ENCODE peak calls at places on chromosome 17, in nine cellular contexts. One of them, this sample, is unnamed.

GRCh38 chr17:77304746-77305473 is 164.1 kb downstream of the SEC14L1 start:
- DNase-seq in SK-N-SH: no peak
- DNase-seq in upper lobe of right lung: no peak
- DNase-seq in kidney: peak; percentile 83
- DNase-seq in AG04450: no peak
- DNase-seq in neural crest cell: no peak
- DNase-seq in cardiac fibroblast: no peak
- DNase-seq in gastrocnemius medialis: no peak
- DNase-seq in GM12864: no peak
- DNase-seq in this sample: no peak

GRCh38 chr17:50170662-50171370 is 5.0 kb downstream of the SGCA start:
- DNase-seq in SK-N-SH: no peak
- DNase-seq in upper lobe of right lung: no peak
- DNase-seq in kidney: peak; percentile 48
- DNase-seq in AG04450: no peak
- DNase-seq in neural crest cell: no peak
- DNase-seq in cardiac fibroblast: no peak
- DNase-seq in gastrocnemius medialis: peak; percentile 84
- DNase-seq in GM12864: no peak
- DNase-seq in this sample: peak; percentile 73

GRCh38 chr17:54933921-54934320 is 33.3 kb downstream of the TOM1L1 start:
- DNase-seq in SK-N-SH: no peak
- DNase-seq in upper lobe of right lung: no peak
- DNase-seq in kidney: no peak
- DNase-seq in AG04450: no peak
- DNase-seq in neural crest cell: no peak
- DNase-seq in cardiac fibroblast: no peak
- DNase-seq in gastrocnemius medialis: no peak
- DNase-seq in GM12864: no peak
- DNase-seq in this sample: no peak

GRCh38 chr17:64020068-64020766 is at the start of gene ICAM2:
- DNase-seq in SK-N-SH: no peak
- DNase-seq in upper lobe of right lung: no peak
- DNase-seq in kidney: peak; percentile 89
- DNase-seq in AG04450: no peak
- DNase-seq in neural crest cell: no peak
- DNase-seq in cardiac fibroblast: no peak
- DNase-seq in gastrocnemius medialis: peak; percentile 37
- DNase-seq in GM12864: peak; percentile 88
- DNase-seq in this sample: peak; percentile 70

GRCh38 chr17:27982688-27983087 is 59.8 kb upstream of the NLK start:
- DNase-seq in SK-N-SH: no peak
- DNase-seq in upper lobe of right lung: no peak
- DNase-seq in kidney: no peak
- DNase-seq in AG04450: no peak
- DNase-seq in neural crest cell: no peak
- DNase-seq in cardiac fibroblast: no peak
- DNase-seq in gastrocnemius medialis: no peak
- DNase-seq in GM12864: no peak
- DNase-seq in this sample: no peak

GRCh38 chr17:12952012-12952411 is 65.8 kb downstream of the ELAC2 start:
- DNase-seq in SK-N-SH: no peak
- DNase-seq in upper lobe of right lung: no peak
- DNase-seq in kidney: no peak
- DNase-seq in AG04450: no peak
- DNase-seq in neural crest cell: no peak
- DNase-seq in cardiac fibroblast: no peak
- DNase-seq in gastrocnemius medialis: no peak
- DNase-seq in GM12864: no peak
- DNase-seq in this sample: no peak

GRCh38 chr17:76709077-76709950 is 1.5 kb downstream of the MXRA7 start:
- DNase-seq in SK-N-SH: peak; percentile 82
- DNase-seq in upper lobe of right lung: peak; percentile 73
- DNase-seq in kidney: peak; percentile 96
- DNase-seq in AG04450: peak; percentile 95
- DNase-seq in neural crest cell: no peak
- DNase-seq in cardiac fibroblast: peak; percentile 96
- DNase-seq in gastrocnemius medialis: peak; percentile 62
- DNase-seq in GM12864: no peak
- DNase-seq in this sample: no peak

GRCh38 chr17:13385481-13385907 is 216.2 kb downstream of the HS3ST3A1 start:
- DNase-seq in SK-N-SH: no peak
- DNase-seq in upper lobe of right lung: no peak
- DNase-seq in kidney: no peak
- DNase-seq in AG04450: no peak
- DNase-seq in neural crest cell: no peak
- DNase-seq in cardiac fibroblast: no peak
- DNase-seq in gastrocnemius medialis: no peak
- DNase-seq in GM12864: no peak
- DNase-seq in this sample: no peak

GRCh38 chr17:27551701-27552466 is 79.1 kb upstream of the LGALS9 start:
- DNase-seq in SK-N-SH: no peak
- DNase-seq in upper lobe of right lung: peak; percentile 44
- DNase-seq in kidney: no peak
- DNase-seq in AG04450: no peak
- DNase-seq in neural crest cell: no peak
- DNase-seq in cardiac fibroblast: no peak
- DNase-seq in gastrocnemius medialis: no peak
- DNase-seq in GM12864: no peak
- DNase-seq in this sample: no peak

GRCh38 chr17:46071796-46072195 is 72.7 kb downstream of the STH start:
- DNase-seq in SK-N-SH: no peak
- DNase-seq in upper lobe of right lung: no peak
- DNase-seq in kidney: no peak
- DNase-seq in AG04450: no peak
- DNase-seq in neural crest cell: no peak
- DNase-seq in cardiac fibroblast: no peak
- DNase-seq in gastrocnemius medialis: no peak
- DNase-seq in GM12864: no peak
- DNase-seq in this sample: no peak
- TF ChIP-seq CTCF in SK-N-SH: no peak
- TF ChIP-seq CTCF in upper lobe of right lung: no peak
- TF ChIP-seq CTCF in kidney: no peak
- TF ChIP-seq CTCF in AG04450: no peak
- TF ChIP-seq CTCF in neural crest cell: no peak
- TF ChIP-seq CTCF in cardiac fibroblast: no peak
- TF ChIP-seq CTCF in gastrocnemius medialis: no peak
- TF ChIP-seq CTCF in GM12864: no peak
- TF ChIP-seq CTCF in this sample: no peak

DNA sequence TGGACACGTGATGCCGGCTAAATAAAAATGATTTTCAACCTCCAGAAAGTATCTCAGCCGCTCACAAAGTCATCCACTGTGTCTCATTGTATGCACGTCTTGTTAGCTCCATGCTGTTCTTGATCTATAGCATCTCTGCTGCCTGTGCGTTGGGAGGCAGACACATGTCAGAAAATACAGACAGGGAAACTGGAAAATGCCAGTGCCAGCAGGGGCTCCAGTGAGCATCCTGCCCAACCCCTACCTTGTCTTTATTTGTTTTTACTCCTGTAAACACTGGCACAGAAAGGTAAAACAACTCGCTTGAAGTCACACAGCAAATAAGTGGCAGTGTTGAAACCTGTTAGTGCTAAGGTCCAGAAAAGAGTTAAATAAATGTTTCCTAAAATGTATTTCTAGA is 208.1 kb upstream of the ASIC2 start:
- DNase-seq in SK-N-SH: no peak
- DNase-seq in upper lobe of right lung: no peak
- DNase-seq in kidney: no peak
- DNase-seq in AG04450: no peak
- DNase-seq in neural crest cell: no peak
- DNase-seq in cardiac fibroblast: no peak
- DNase-seq in gastrocnemius medialis: no peak
- DNase-seq in GM12864: no peak
- DNase-seq in this sample: no peak
- TF ChIP-seq CTCF in SK-N-SH: no peak
- TF ChIP-seq CTCF in upper lobe of right lung: no peak
- TF ChIP-seq CTCF in kidney: no peak
- TF ChIP-seq CTCF in AG04450: no peak
- TF ChIP-seq CTCF in neural crest cell: no peak
- TF ChIP-seq CTCF in cardiac fibroblast: no peak
- TF ChIP-seq CTCF in gastrocnemius medialis: no peak
- TF ChIP-seq CTCF in GM12864: no peak
- TF ChIP-seq CTCF in this sample: no peak

GRCh38 chr17:29665480-29665807 is 42.7 kb upstream of the CORO6 start:
- DNase-seq in SK-N-SH: no peak
- DNase-seq in upper lobe of right lung: no peak
- DNase-seq in kidney: no peak
- DNase-seq in AG04450: no peak
- DNase-seq in neural crest cell: no peak
- DNase-seq in cardiac fibroblast: no peak
- DNase-seq in gastrocnemius medialis: no peak
- DNase-seq in GM12864: no peak
- DNase-seq in this sample: no peak
- TF ChIP-seq CTCF in SK-N-SH: no peak
- TF ChIP-seq CTCF in upper lobe of right lung: no peak
- TF ChIP-seq CTCF in kidney: no peak
- TF ChIP-seq CTCF in AG04450: no peak
- TF ChIP-seq CTCF in neural crest cell: no peak
- TF ChIP-seq CTCF in cardiac fibroblast: no peak
- TF ChIP-seq CTCF in gastrocnemius medialis: no peak
- TF ChIP-seq CTCF in GM12864: no peak
- TF ChIP-seq CTCF in this sample: no peak

GRCh38 chr17:61487161-61487654 is 35.0 kb downstream of the TBX4 start:
- DNase-seq in SK-N-SH: peak; percentile 74
- DNase-seq in upper lobe of right lung: no peak
- DNase-seq in kidney: peak; percentile 51
- DNase-seq in AG04450: no peak
- DNase-seq in neural crest cell: no peak
- DNase-seq in cardiac fibroblast: no peak
- DNase-seq in gastrocnemius medialis: no peak
- DNase-seq in GM12864: no peak
- DNase-seq in this sample: no peak

GRCh38 chr17:61485067-61485775 is 33.0 kb downstream of the TBX4 start:
- DNase-seq in SK-N-SH: no peak
- DNase-seq in upper lobe of right lung: no peak
- DNase-seq in kidney: no peak
- DNase-seq in AG04450: no peak
- DNase-seq in neural crest cell: no peak
- DNase-seq in cardiac fibroblast: no peak
- DNase-seq in gastrocnemius medialis: no peak
- DNase-seq in GM12864: no peak
- DNase-seq in this sample: no peak

GRCh38 chr17:61487668-61488595 is 35.7 kb downstream of the TBX4 start:
- DNase-seq in SK-N-SH: peak; percentile 64
- DNase-seq in upper lobe of right lung: no peak
- DNase-seq in kidney: peak; percentile 35
- DNase-seq in AG04450: no peak
- DNase-seq in neural crest cell: no peak
- DNase-seq in cardiac fibroblast: no peak
- DNase-seq in gastrocnemius medialis: no peak
- DNase-seq in GM12864: no peak
- DNase-seq in this sample: no peak

GRCh38 chr17:61484174-61484573 is 32.0 kb downstream of the TBX4 start:
- DNase-seq in SK-N-SH: peak; percentile 67
- DNase-seq in upper lobe of right lung: no peak
- DNase-seq in kidney: no peak
- DNase-seq in AG04450: no peak
- DNase-seq in neural crest cell: no peak
- DNase-seq in cardiac fibroblast: no peak
- DNase-seq in gastrocnemius medialis: no peak
- DNase-seq in GM12864: no peak
- DNase-seq in this sample: no peak

DNA sequence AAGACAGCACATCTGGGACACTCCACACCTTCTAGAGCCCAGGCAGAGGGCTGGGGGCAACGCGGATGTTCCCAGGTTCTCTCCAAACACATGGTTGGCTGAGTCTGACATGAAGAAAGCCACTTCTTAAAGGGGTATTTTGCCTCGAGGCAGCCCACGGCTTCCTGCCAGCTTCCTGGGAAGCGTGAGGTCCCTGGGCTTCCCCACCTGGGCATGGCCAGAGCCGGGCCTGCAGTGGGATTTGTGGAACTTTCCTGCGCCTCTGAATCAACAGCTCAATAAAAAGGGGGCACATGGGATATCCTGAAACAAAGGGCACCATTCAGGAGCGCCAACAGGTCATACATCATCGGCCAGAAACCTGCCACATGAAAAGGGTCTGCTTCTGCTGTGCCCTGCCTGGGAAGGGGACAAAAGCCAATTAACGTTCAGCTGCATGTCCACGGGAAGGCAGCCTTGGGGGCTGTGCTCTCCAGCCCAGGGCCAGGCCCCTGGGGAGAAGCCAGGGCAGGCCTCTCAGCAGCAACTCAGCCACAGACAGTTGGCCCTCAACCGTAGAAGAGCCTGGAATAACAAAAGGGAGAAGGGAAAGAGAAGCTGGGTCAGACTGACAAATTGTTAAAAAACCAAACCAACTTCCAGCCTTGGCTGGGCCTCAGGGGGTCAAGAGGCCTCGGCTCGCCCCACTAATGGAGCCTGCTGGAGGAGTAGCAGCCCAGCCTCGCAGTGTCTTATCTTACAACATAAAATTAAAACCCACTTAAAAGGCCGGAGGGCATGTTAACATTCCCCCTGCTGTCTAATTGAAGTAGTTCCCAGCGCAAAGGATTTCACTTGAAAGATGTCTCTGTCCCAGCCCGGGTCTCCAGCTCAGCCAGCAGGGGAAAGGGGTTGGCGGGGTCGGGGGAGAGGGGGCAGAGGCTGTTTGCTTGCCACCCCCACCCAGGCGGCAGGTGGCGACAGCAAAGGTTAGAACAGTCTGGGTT is 34.2 kb downstream of the TBX4 start:
- DNase-seq in SK-N-SH: peak; percentile 80
- DNase-seq in upper lobe of right lung: no peak
- DNase-seq in kidney: peak; percentile 82
- DNase-seq in AG04450: no peak
- DNase-seq in neural crest cell: peak; percentile 21
- DNase-seq in cardiac fibroblast: no peak
- DNase-seq in gastrocnemius medialis: no peak
- DNase-seq in GM12864: no peak
- DNase-seq in this sample: no peak
- TF ChIP-seq CTCF in SK-N-SH: no peak
- TF ChIP-seq CTCF in upper lobe of right lung: no peak
- TF ChIP-seq CTCF in kidney: no peak
- TF ChIP-seq CTCF in AG04450: no peak
- TF ChIP-seq CTCF in neural crest cell: peak; percentile 36
- TF ChIP-seq CTCF in cardiac fibroblast: no peak
- TF ChIP-seq CTCF in gastrocnemius medialis: no peak
- TF ChIP-seq CTCF in GM12864: no peak
- TF ChIP-seq CTCF in this sample: no peak

GRCh38 chr17:46010597-46011186 is 11.6 kb downstream of the STH start:
- DNase-seq in SK-N-SH: no peak
- DNase-seq in upper lobe of right lung: no peak
- DNase-seq in kidney: peak; percentile 50
- DNase-seq in AG04450: no peak
- DNase-seq in neural crest cell: no peak
- DNase-seq in cardiac fibroblast: no peak
- DNase-seq in gastrocnemius medialis: no peak
- DNase-seq in GM12864: no peak
- DNase-seq in this sample: no peak
- TF ChIP-seq CTCF in SK-N-SH: no peak
- TF ChIP-seq CTCF in upper lobe of right lung: no peak
- TF ChIP-seq CTCF in kidney: no peak
- TF ChIP-seq CTCF in AG04450: peak; percentile 14
- TF ChIP-seq CTCF in neural crest cell: no peak
- TF ChIP-seq CTCF in cardiac fibroblast: no peak
- TF ChIP-seq CTCF in gastrocnemius medialis: no peak
- TF ChIP-seq CTCF in GM12864: no peak
- TF ChIP-seq CTCF in this sample: no peak